ENCODE peak calls at places on chromosomes 4 and X, in nine cellular contexts. X is IMR-90, B is right lobe of liver, V is A549, R is adrenal gland, Z is uterus, L is transverse colon, D is tibial nerve, E is HCT116. O is an unnamed sample.

GRCh38 chr4:112817933-112818921 is 181.3 kb downstream of the LARP7 start:
- DNase-seq in E (peak; percentile 68), Z (peak; percentile 68), V (peak; percentile 75), B (peak; percentile 32), X (peak; percentile 81), D (peak; percentile 57), L (peak; percentile 27), R (peak; percentile 83), O (peak; percentile 69)

GRCh38 chr4:6782846-6783110 is 251 bp downstream of the KIAA0232 start:
- DNase-seq in L (no peak), Z (no peak), E (no peak), V (peak; percentile 19), D (no peak), B (no peak), R (no peak), X (no peak), O (no peak)

GRCh38 chrX:108468486-108468885 is 28.8 kb downstream of the COL4A5 start:
- DNase-seq in V (no peak), E (no peak), X (peak; percentile 71), D (no peak), R (no peak), L (no peak), Z (no peak), B (no peak), O (no peak)

GRCh38 chrX:10135561-10136399 is 21.0 kb upstream of the CLCN4 start:
- DNase-seq in V (no peak), E (no peak), D (no peak), B (no peak), Z (no peak), X (no peak), L (no peak), R (no peak), O (no peak)

GRCh38 chr4:55661398-55662056 is 25.4 kb upstream of the NMU start:
- DNase-seq in B (no peak), D (no peak), R (no peak), Z (no peak), V (no peak), X (no peak), E (no peak), L (no peak), O (no peak)

GRCh38 chrX:74291577-74291963 is 12.4 kb upstream of the ZCCHC13 start:
- DNase-seq in V (no peak), B (no peak), L (no peak), X (no peak), D (no peak), E (no peak), R (no peak), Z (no peak), O (no peak)

GRCh38 chrX:116204947-116205346 is 34.4 kb downstream of the AGTR2 start:
- DNase-seq in E (peak; percentile 7), B (no peak), V (peak; percentile 0), L (no peak), R (no peak), D (no peak), Z (no peak), X (no peak), O (no peak)

GRCh38 chr4:1771555-1772305 is 21.4 kb upstream of the FGFR3 start:
- DNase-seq in X (no peak), B (no peak), Z (no peak), D (no peak), V (no peak), L (no peak), E (no peak), R (no peak), O (no peak)

GRCh38 chrX:39440734-39441305 is 639.6 kb downstream of the MID1IP1 start:
- DNase-seq in E (no peak), B (no peak), V (no peak), R (no peak), X (no peak), D (no peak), Z (no peak), L (no peak), O (no peak)

GRCh38 chr4:111210576-111210975 is 587.7 kb upstream of the PITX2 start:
- DNase-seq in B (no peak), D (no peak), L (no peak), E (no peak), R (no peak), Z (no peak), V (no peak), X (no peak), O (no peak)

GRCh38 chrX:15242899-15243555 is 26.9 kb downstream of the ASB9 start:
- DNase-seq in X (peak; percentile 59), V (peak; percentile 46), R (peak; percentile 26), E (peak; percentile 43), L (peak; percentile 40), Z (no peak), D (no peak), B (no peak), O (no peak)

GRCh38 chr4:8181844-8182243 is 17.2 kb upstream of the SH3TC1 start:
- DNase-seq in V (no peak), B (peak; percentile 56), D (no peak), E (no peak), L (peak; percentile 72), R (peak; percentile 76), X (no peak), Z (no peak), O (no peak)

GRCh38 chr4:171812377-171813194 is 618 bp upstream of the GALNTL6 start:
- DNase-seq in V (no peak), E (no peak), B (no peak), X (no peak), Z (no peak), R (no peak), L (no peak), D (no peak), O (no peak)

GRCh38 chr4:82909326-82909725 is 8.8 kb downstream of the THAP9 start:
- DNase-seq in B (no peak), L (no peak), D (no peak), R (no peak), X (no peak), E (no peak), V (no peak), Z (no peak), O (no peak)

GRCh38 chr4:145216532-145216931 is 36.1 kb upstream of the OTUD4 start:
- DNase-seq in R (no peak), L (no peak), E (peak; percentile 24), Z (no peak), X (peak; percentile 44), V (no peak), B (no peak), D (no peak), O (no peak)

GRCh38 chr4:55444822-55445221 is 49.1 kb downstream of the TMEM165 start:
- DNase-seq in V (no peak), Z (no peak), X (peak; percentile 51), R (peak; percentile 37), E (peak; percentile 13), D (no peak), B (no peak), L (no peak), O (no peak)

GRCh38 chr4:3869661-3870566 is 103.7 kb downstream of the ADRA2C start:
- DNase-seq in L (no peak), R (peak; percentile 12), V (no peak), B (no peak), D (peak; percentile 4), Z (no peak), X (no peak), E (no peak), O (no peak)

GRCh38 chr4:36273276-36273675 is 8.1 kb upstream of the DTHD1 start:
- DNase-seq in V (no peak), R (no peak), L (no peak), X (no peak), B (no peak), E (no peak), Z (no peak), D (no peak), O (no peak)

GRCh38 chrX:47361538-47362511 is 8.6 kb upstream of the ZNF157 start:
- DNase-seq in B (peak; percentile 36), R (peak; percentile 93), Z (peak; percentile 77), D (peak; percentile 44), V (peak; percentile 78), L (peak; percentile 69), X (peak; percentile 95), E (peak; percentile 84), O (peak; percentile 47)
- TF ChIP-seq POLR2A in B (no peak), R (peak; percentile 47), Z (no peak), D (no peak), V (no peak), L (no peak), X (no peak), E (no peak), O (no peak)

GRCh38 chr4:169079942-169080827 is 70.1 kb upstream of the CBR4 start:
- DNase-seq in X (peak; percentile 77), V (no peak), B (peak; percentile 42), L (no peak), E (no peak), D (peak; percentile 17), Z (peak; percentile 35), R (peak; percentile 46), O (peak; percentile 28)
- TF ChIP-seq POLR2A in X (no peak), V (no peak), B (no peak), L (no peak), E (no peak), D (no peak), Z (no peak), R (no peak), O (no peak)

DNA sequence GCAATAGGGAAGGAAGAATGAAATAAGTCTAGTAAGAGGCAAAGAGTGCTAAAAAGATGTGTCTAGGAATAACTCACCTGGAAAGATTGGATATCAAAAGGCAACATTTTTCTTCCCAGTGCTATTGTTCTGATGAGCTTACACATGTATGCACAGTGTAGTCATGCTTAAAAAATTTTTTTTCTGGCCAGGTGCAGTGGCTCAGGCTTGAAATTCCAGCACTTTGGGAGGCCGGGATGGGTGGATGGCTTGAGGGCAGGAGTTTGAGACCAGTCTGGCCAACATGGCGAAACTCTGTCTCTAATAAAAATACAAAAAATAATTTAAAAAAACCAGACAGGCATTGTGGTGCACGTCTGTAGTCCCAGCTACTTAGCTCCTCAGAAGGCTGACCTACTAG is 795.8 kb upstream of the IGFBP7 start:
- DNase-seq in R (no peak), Z (no peak), E (no peak), V (no peak), D (no peak), B (no peak), L (no peak), X (no peak), O (no peak)
- TF ChIP-seq POLR2A in R (no peak), Z (no peak), E (no peak), V (no peak), D (no peak), B (no peak), L (no peak), X (no peak), O (no peak)

DNA sequence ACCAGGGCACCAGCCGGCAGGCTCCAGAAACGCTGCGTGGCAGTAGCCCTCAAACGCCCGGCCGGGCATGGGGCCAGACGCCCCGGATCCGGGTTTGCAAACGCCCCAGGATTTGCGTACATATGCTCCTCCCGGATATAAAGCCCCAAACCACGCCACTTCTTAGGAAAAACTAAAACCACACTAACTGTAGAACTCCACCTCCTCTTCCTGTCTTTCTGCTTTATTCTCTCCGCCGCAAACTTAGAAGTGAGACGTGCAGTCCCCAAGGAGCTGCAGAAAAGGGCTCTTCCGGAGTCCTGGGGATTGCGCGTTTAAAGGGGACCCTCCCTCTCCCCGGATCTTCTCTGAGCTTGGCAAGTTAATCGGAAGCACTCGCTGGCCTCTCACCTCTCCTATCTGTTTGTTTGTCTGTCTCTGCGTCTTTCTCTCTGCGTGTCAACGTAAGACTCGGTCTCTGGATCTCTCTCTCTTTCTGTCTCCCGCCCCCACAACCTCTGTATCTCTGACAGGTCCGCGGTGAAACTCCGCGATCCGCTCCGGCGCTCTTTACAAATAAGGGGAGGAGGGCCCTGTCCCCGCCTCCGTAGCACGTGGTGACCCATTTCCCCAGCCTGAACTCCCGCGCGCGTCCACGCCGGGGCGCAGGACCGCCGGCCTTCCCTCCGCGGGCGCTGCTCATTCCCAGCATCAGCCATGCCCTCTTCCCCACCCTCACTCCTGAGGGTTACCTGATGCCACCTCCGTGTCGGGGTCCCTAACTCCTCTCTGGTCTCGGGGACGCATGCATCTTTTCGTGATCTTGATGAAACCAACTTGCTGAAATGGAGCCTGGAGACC is at the start of gene SLC39A8:
- DNase-seq in R (peak; percentile 86), X (peak; percentile 44), E (peak; percentile 66), L (peak; percentile 93), Z (peak; percentile 82), D (peak; percentile 68), V (peak; percentile 75), B (peak; percentile 92), O (peak; percentile 64)
- TF ChIP-seq POLR2A in R (peak; percentile 68), X (no peak), E (peak; percentile 48), L (peak; percentile 85), Z (peak; percentile 48), D (peak; percentile 16), V (no peak), B (peak; percentile 86), O (peak; percentile 28)